ENCODE peak calls at places on chromosomes 6 and 20, in eight cellular contexts. E is adrenal gland, P is body of pancreas, I is epithelial cell of prostate, T is esophagus squamous epithelium, N is H1, X is heart left ventricle, R is MM.1S. Q is an unnamed sample.

GRCh38 chr6:147382945-147383554 is 125.4 kb upstream of the SAMD5 start:
- DNase-seq in E (no peak), P (no peak), I (no peak), T (no peak), N (no peak), X (no peak), R (peak), Q (peak)

GRCh38 chr6:1901556-1901955 is 291.8 kb downstream of the FOXC1 start:
- DNase-seq in E (no peak), P (no peak), I (no peak), T (no peak), N (no peak), X (no peak), R (no peak), Q (no peak)

GRCh38 chr6:18492957-18493356 is 105.8 kb downstream of the RNF144B start:
- DNase-seq in E (no peak), P (no peak), I (no peak), T (no peak), N (no peak), X (no peak), R (no peak), Q (no peak)

GRCh38 chr6:165052561-165053500 is 256.6 kb downstream of the C6orf118 start:
- DNase-seq in E (no peak), P (no peak), I (no peak), T (no peak), N (no peak), X (no peak), R (no peak), Q (no peak)

GRCh38 chr20:57874141-57874540 is 164.3 kb upstream of the PMEPA1 start:
- DNase-seq in E (no peak), P (no peak), I (no peak), T (no peak), N (no peak), X (no peak), R (no peak), Q (no peak)

GRCh38 chr6:8193541-8193940 is 91.2 kb upstream of the EEF1E1 start:
- DNase-seq in E (no peak), P (no peak), I (no peak), T (no peak), N (no peak), X (no peak), R (no peak), Q (no peak)

GRCh38 chr6:25476126-25476525 is 175.9 kb upstream of the SCGN start:
- DNase-seq in E (peak), P (no peak), I (no peak), T (no peak), N (no peak), X (no peak), R (no peak), Q (no peak)

GRCh38 chr20:17653835-17654648 is 28.0 kb downstream of the RRBP1 start:
- DNase-seq in E (no peak), P (no peak), I (no peak), T (no peak), N (no peak), X (peak), R (no peak), Q (no peak)

GRCh38 chr6:17885079-17885478 is 102.4 kb downstream of the KIF13A start:
- DNase-seq in E (no peak), P (no peak), I (no peak), T (no peak), N (no peak), X (no peak), R (peak), Q (no peak)

GRCh38 chr6:107064579-107065065 is 36.6 kb downstream of the MTRES1 start:
- DNase-seq in E (peak), P (peak), I (no peak), T (no peak), N (no peak), X (no peak), R (peak), Q (peak)

GRCh38 chr6:20454201-20454824 is 52.6 kb downstream of the E2F3 start:
- DNase-seq in E (no peak), P (no peak), I (no peak), T (no peak), N (no peak), X (no peak), R (no peak), Q (no peak)
- H3K27ac ChIP-seq in E (no peak), P (no peak), I (no peak), T (no peak), N (no peak), X (no peak), R (no peak), Q (no peak)

GRCh38 chr6:44189257-44189656 is 27.5 kb upstream of the MYMX start:
- DNase-seq in E (peak), P (no peak), I (no peak), T (no peak), N (no peak), X (no peak), R (no peak), Q (no peak)
- H3K27ac ChIP-seq in E (no peak), P (no peak), I (no peak), T (no peak), N (no peak), X (no peak), R (no peak), Q (no peak)

GRCh38 chr20:3485913-3486312 is 15.1 kb downstream of the ATRN start:
- DNase-seq in E (no peak), P (no peak), I (no peak), T (no peak), N (no peak), X (no peak), R (no peak), Q (no peak)
- H3K27ac ChIP-seq in E (no peak), P (no peak), I (no peak), T (no peak), N (no peak), X (no peak), R (no peak), Q (no peak)

GRCh38 chr6:139457482-139457881 is 83.0 kb upstream of the CITED2 start:
- DNase-seq in E (no peak), P (no peak), I (no peak), T (no peak), N (no peak), X (no peak), R (no peak), Q (no peak)
- H3K27ac ChIP-seq in E (no peak), P (no peak), I (no peak), T (no peak), N (no peak), X (no peak), R (no peak), Q (no peak)

DNA sequence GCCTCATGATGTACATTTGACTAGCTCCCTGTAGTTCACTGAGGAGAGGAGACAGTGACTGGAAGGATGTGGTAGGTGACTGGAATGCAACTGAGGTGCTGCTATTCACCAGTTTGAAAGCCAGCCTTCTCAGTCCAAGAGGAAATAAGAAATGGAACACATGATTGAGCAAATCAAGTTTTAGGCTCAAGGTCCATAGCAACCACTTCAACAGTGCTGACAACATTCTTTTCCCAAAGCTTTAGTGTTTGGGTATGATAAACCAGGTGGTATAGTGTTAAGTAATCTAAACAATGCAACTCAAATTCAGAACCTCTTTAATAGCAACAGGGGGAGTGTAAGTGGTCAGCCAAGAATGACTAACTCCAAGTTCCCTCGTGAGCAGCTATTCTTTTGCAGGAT is 9.2 kb downstream of the ZHX3 start:
- DNase-seq in E (no peak), P (no peak), I (no peak), T (no peak), N (no peak), X (no peak), R (no peak), Q (no peak)
- H3K27ac ChIP-seq in E (no peak), P (peak), I (no peak), T (peak), N (no peak), X (peak), R (no peak), Q (no peak)

GRCh38 chr6:72623808-72624207 is 1.9 kb downstream of the KCNQ5 start:
- DNase-seq in E (no peak), P (no peak), I (no peak), T (no peak), N (no peak), X (no peak), R (no peak), Q (no peak)
- H3K27ac ChIP-seq in E (no peak), P (no peak), I (no peak), T (no peak), N (no peak), X (no peak), R (no peak), Q (no peak)

DNA sequence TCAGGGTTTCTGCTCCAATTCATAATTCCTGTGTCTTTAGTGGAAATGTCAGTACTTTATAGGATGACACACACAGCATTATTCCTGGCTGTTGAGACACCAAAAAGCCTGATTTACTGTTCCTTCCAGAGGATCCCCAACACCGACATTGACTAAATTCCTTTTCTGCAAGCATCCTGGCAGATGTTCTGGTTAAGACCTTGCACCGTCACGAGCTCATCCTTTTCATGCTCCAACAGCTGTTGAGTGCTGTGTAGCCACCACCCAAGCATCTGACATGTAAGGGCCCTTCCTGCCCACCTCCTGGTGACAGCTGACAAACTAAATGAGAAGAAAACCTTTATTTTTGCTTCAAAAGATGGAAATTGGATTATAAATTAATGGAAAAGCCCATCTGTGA is 284.3 kb upstream of the SULF2 start:
- DNase-seq in E (no peak), P (no peak), I (no peak), T (no peak), N (no peak), X (no peak), R (no peak), Q (peak)
- H3K27ac ChIP-seq in E (no peak), P (no peak), I (no peak), T (no peak), N (no peak), X (no peak), R (no peak), Q (peak)

Q was measured in SJCRH30.